ENCODE peak calls at places on chromosomes 1 and 21, in four cellular contexts. M is GM12878, G is K562, X is HepG2. L is an unnamed sample.

GRCh38 chr1:2501041-2501819 is 25.1 kb downstream of the PLCH2 start:
- DNase-seq in M (no peak), G (no peak), X (no peak), L (no peak)

GRCh38 chr1:244844155-244845121 is 9.0 kb downstream of the COX20 start:
- DNase-seq in M (no peak), G (no peak), X (no peak), L (no peak)

GRCh38 chr1:70003509-70003908 is 201.9 kb downstream of the LRRC40 start:
- DNase-seq in M (no peak), G (no peak), X (no peak), L (no peak)

GRCh38 chr1:186424539-186424938 is 36.4 kb downstream of the PDC start:
- DNase-seq in M (no peak), G (no peak), X (no peak), L (no peak)

GRCh38 chr21:41668051-41668541 is 98.8 kb downstream of the RIPK4 start:
- DNase-seq in M (no peak), G (no peak), X (no peak), L (no peak)

GRCh38 chr1:67973061-67973460 is 77.4 kb downstream of the DIRAS3 start:
- DNase-seq in M (no peak), G (no peak), X (no peak), L (no peak)

GRCh38 chr1:220045356-220046051 is 801 bp downstream of the EPRS1 start:
- DNase-seq in M (no peak), G (no peak), X (peak), L (no peak)

GRCh38 chr1:224635356-224635755 is 19.2 kb downstream of the CNIH3 start:
- DNase-seq in M (no peak), G (no peak), X (no peak), L (no peak)

GRCh38 chr1:203048086-203048485 is 21.8 kb downstream of the PPFIA4 start:
- DNase-seq in M (no peak), G (no peak), X (no peak), L (no peak)

GRCh38 chr1:203045821-203046594 is 19.7 kb downstream of the PPFIA4 start:
- DNase-seq in M (no peak), G (no peak), X (no peak), L (no peak)

GRCh38 chr1:203048555-203049051 is 22.3 kb downstream of the PPFIA4 start:
- DNase-seq in M (no peak), G (peak), X (peak), L (peak)

GRCh38 chr1:203045336-203045735 is 19.0 kb downstream of the PPFIA4 start:
- DNase-seq in M (no peak), G (no peak), X (no peak), L (no peak)

DNA sequence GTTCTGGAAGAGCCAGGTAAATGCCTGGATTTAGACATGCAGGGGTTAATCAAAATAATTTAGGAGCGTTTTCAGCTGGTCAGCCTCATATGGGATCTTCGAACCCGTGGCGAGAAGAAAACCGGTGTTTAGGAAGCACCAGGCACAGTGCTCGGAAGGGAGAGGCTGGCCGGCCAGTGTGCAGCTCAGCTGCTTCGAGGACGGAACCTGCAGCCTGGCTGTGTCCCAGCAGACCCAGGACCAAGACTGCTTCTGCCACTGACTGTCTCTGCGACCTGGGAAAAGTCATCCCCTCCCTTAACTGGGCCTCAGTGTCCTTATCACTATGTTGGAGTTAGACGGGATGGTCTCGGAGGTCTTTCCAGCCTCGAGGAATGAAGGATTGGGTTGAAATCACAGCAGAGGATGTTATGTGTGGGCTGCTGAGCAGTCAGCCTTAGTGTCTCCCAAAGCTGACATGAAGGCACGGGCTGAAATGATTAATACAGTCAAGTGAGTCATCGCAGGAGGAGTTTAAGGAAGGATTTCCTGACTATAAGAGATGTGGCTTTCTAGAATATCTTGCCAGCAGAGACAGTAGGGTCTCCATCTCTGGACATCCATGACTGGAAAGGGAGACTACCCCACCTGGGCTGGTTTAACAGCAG is 20.8 kb downstream of the PPFIA4 start:
- DNase-seq in M (no peak), G (no peak), X (no peak), L (no peak)
- TF ChIP-seq CBFB in M (no peak), G (no peak), X (no peak), L (no peak)

DNA sequence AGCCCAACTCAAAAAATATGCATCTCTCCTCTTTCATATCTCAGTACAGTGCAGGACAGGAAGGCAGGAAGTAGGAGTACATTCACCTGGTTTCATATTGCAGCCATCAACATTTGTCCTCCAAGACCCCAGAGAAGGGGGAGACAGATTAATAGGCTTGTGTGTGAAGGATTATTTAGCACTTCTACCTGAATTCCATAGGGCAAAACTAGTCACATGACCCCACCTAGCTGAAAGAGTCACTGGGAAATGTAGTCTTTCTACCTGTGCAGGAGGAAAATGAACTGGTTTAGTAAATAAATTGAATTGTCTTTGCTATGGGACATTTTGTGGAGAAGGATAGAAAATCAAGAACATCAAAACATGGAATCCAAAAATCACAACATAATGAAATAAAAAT is 13.9 kb upstream of the TRIM33 start:
- DNase-seq in M (no peak), G (peak), X (no peak), L (no peak)
- TF ChIP-seq CBFB in M (no peak), G (no peak), X (no peak), L (no peak)

DNA sequence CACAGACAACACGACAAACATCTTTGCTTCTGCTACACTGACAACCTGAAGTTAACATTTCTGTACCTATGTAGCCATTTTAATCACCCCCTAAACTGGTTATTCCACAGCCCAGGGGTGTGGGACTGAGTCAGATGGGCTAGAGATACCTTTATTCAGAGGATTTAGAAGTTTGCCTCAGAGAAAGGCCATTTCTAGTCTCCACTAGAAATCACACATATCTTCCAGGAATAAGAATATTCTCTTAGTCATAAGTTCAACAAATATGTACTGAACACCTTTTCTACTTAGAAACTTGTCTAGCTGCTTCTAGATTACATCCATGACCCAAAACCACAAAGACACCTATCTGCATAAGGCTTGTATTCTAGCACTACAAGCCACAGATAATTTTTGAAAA is 38.8 kb downstream of the ERG start:
- DNase-seq in M (no peak), G (no peak), X (no peak), L (no peak)
- TF ChIP-seq CBFB in M (no peak), G (no peak), X (no peak), L (no peak)

GRCh38 chr21:26581818-26582217 is 8.7 kb upstream of the CYYR1 start:
- DNase-seq in M (no peak), G (no peak), X (no peak), L (no peak)

GRCh38 chr21:26583737-26584136 is 10.7 kb upstream of the CYYR1 start:
- DNase-seq in M (no peak), G (no peak), X (no peak), L (no peak)

GRCh38 chr21:26591543-26591942 is 18.5 kb upstream of the CYYR1 start:
- DNase-seq in M (no peak), G (no peak), X (no peak), L (no peak)

GRCh38 chr21:26587621-26588260 is 14.7 kb upstream of the CYYR1 start:
- DNase-seq in M (no peak), G (no peak), X (no peak), L (no peak)
- TF ChIP-seq CBFB in M (no peak), G (no peak), X (no peak), L (no peak)

DNA sequence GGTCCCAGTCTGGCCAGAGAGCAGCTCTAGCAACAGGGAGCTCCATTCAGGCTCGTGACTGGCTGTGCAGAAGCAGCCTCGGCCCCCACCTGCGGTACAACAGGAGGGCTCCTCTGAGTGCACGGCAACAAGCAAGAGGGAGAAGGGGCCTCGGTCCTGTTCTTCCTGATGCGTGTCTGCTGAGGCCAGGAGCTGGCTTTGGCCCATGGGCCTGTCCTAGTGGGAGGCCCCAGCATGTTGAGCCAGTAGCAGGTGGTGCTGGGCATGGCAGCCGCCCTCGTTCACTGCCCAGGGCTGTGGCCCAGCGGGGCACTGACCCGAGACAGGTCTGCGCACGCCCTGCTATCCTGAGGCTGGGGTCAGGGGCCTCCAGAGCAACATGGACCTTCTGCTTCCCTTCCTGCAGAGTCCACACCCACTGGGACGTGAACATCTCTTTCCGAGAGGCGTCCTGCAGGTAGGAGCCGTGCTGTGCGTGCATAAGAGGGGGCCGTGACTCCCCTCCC is 7.0 kb downstream of the SAMD11 start:
- DNase-seq in M (no peak), G (no peak), X (no peak), L (no peak)
- TF ChIP-seq CBFB in M (no peak), G (no peak), X (no peak), L (no peak)

DNA sequence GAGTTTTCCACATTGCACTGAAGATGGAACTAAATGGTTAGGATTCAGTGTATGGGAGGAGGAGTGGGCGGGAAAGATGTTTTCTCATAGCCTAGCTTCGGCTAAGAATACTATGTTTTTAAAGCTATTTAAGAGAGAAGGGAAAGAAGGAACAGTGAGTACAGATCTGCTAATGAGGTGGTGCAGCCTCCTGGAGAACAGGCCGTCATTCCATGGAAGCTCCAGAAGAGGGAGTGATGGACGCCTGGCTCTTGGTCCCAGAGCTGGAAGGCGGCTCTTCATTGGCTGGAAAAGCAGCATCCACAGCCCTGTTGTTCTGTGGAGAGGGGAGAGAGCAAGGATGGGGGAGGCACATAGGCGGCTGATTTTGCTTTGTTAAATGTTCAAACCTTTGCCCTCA is 6.9 kb downstream of the CAMK1G start:
- DNase-seq in M (no peak), G (peak), X (peak), L (peak)
- TF ChIP-seq CBFB in M (no peak), G (no peak), X (no peak), L (no peak)

L was measured in WTC11.